ENCODE peak calls at places on chromosomes 11 and 22, in five cellular contexts. S is neural progenitor cell, Q is SK-N-SH, Z is PC-3, G is GM23248. R is an unnamed sample.

GRCh38 chr11:36065436-36065835 is 121.6 kb downstream of the LDLRAD3 start:
- DNase-seq in S (no peak), Q (no peak), Z (no peak), G (peak; percentile 34), R (no peak)

GRCh38 chr11:110046759-110047386 is 46.3 kb upstream of the ZC3H12C start:
- DNase-seq in S (no peak), Q (no peak), Z (no peak), G (no peak), R (no peak)

GRCh38 chr22:29139965-29140782 is 65.5 kb upstream of the EMID1 start:
- DNase-seq in S (no peak), Q (no peak), Z (no peak), G (peak; percentile 75), R (no peak)

GRCh38 chr22:17575681-17576080 is 12.4 kb downstream of the SLC25A18 start:
- DNase-seq in S (no peak), Q (no peak), Z (no peak), G (peak; percentile 29), R (no peak)

GRCh38 chr11:118012083-118012669 is 26.0 kb downstream of the IL10RA start:
- DNase-seq in S (no peak), Q (no peak), Z (peak; percentile 58), G (peak; percentile 24), R (peak; percentile 45)

GRCh38 chr22:47213571-47214230 is 451.3 kb downstream of the TBC1D22A start:
- DNase-seq in S (peak; percentile 15), Q (peak; percentile 67), Z (peak; percentile 61), G (peak; percentile 54), R (peak; percentile 54)

GRCh38 chr11:62974848-62975522 is 9.8 kb downstream of the SLC22A6 start:
- DNase-seq in S (peak; percentile 67), Q (peak; percentile 80), Z (peak; percentile 55), G (peak; percentile 32), R (no peak)

GRCh38 chr22:31876156-31877035 is 67.9 kb upstream of the YWHAH start:
- DNase-seq in S (no peak), Q (peak; percentile 68), Z (no peak), G (peak; percentile 80), R (no peak)

GRCh38 chr22:29994027-29994715 is 86.1 kb upstream of the HORMAD2 start:
- DNase-seq in S (no peak), Q (peak; percentile 14), Z (peak; percentile 72), G (peak; percentile 86), R (no peak)

GRCh38 chr11:94722735-94723134 is 45.4 kb upstream of the AMOTL1 start:
- DNase-seq in S (no peak), Q (no peak), Z (peak; percentile 88), G (no peak), R (no peak)

GRCh38 chr11:132242662-132243061 is 872.2 kb downstream of the NTM start:
- DNase-seq in S (no peak), Q (no peak), Z (no peak), G (no peak), R (no peak)

GRCh38 chr11:14443642-14444041 is 56.0 kb downstream of the COPB1 start:
- DNase-seq in S (no peak), Q (peak; percentile 43), Z (peak; percentile 77), G (peak; percentile 57), R (no peak)

GRCh38 chr11:118006153-118006534 is 19.9 kb downstream of the IL10RA start:
- DNase-seq in S (no peak), Q (no peak), Z (no peak), G (no peak), R (no peak)

GRCh38 chr22:45887202-45888131 is 89.5 kb downstream of the WNT7B start:
- DNase-seq in S (no peak), Q (no peak), Z (peak; percentile 68), G (no peak), R (no peak)

GRCh38 chr22:31829505-31829904 is 75.7 kb downstream of the DEPDC5 start:
- DNase-seq in S (no peak), Q (peak; percentile 47), Z (peak; percentile 89), G (peak; percentile 96), R (no peak)

GRCh38 chr22:46846832-46847355 is 84.4 kb downstream of the TBC1D22A start:
- DNase-seq in S (no peak), Q (no peak), Z (no peak), G (no peak), R (no peak)

GRCh38 chr11:33942954-33943353 is 51.1 kb upstream of the LMO2 start:
- DNase-seq in S (no peak), Q (no peak), Z (peak; percentile 69), G (peak; percentile 94), R (no peak)

GRCh38 chr11:10092426-10092825 is 201.6 kb downstream of the SBF2 start:
- DNase-seq in S (no peak), Q (no peak), Z (no peak), G (no peak), R (no peak)

GRCh38 chr11:10021563-10021962 is 272.5 kb downstream of the SBF2 start:
- DNase-seq in S (no peak), Q (peak; percentile 17), Z (no peak), G (no peak), R (no peak)

GRCh38 chr22:17824452-17824851 is 50.2 kb upstream of the BID start:
- DNase-seq in S (no peak), Q (no peak), Z (no peak), G (no peak), R (no peak)

GRCh38 chr11:92607969-92608711 is 361.3 kb upstream of the MTNR1B start:
- DNase-seq in S (no peak), Q (no peak), Z (no peak), G (peak; percentile 1), R (no peak)

GRCh38 chr22:30348395-30348794 is 8.3 kb downstream of the SF3A1 start:
- DNase-seq in S (no peak), Q (no peak), Z (no peak), G (no peak), R (no peak)

GRCh38 chr22:47204002-47204979 is 441.8 kb downstream of the TBC1D22A start:
- DNase-seq in S (no peak), Q (no peak), Z (no peak), G (no peak), R (no peak)

GRCh38 chr11:104912102-104912501 is 13.8 kb upstream of the CASP12 start:
- DNase-seq in S (no peak), Q (no peak), Z (no peak), G (no peak), R (no peak)

GRCh38 chr11:114057147-114057546 is 2.4 kb upstream of the ZBTB16 start:
- DNase-seq in S (no peak), Q (no peak), Z (no peak), G (no peak), R (no peak)

GRCh38 chr11:126354631-126355323 is 709 bp upstream of the ST3GAL4 start:
- DNase-seq in S (no peak), Q (no peak), Z (no peak), G (peak; percentile 31), R (no peak)

DNA sequence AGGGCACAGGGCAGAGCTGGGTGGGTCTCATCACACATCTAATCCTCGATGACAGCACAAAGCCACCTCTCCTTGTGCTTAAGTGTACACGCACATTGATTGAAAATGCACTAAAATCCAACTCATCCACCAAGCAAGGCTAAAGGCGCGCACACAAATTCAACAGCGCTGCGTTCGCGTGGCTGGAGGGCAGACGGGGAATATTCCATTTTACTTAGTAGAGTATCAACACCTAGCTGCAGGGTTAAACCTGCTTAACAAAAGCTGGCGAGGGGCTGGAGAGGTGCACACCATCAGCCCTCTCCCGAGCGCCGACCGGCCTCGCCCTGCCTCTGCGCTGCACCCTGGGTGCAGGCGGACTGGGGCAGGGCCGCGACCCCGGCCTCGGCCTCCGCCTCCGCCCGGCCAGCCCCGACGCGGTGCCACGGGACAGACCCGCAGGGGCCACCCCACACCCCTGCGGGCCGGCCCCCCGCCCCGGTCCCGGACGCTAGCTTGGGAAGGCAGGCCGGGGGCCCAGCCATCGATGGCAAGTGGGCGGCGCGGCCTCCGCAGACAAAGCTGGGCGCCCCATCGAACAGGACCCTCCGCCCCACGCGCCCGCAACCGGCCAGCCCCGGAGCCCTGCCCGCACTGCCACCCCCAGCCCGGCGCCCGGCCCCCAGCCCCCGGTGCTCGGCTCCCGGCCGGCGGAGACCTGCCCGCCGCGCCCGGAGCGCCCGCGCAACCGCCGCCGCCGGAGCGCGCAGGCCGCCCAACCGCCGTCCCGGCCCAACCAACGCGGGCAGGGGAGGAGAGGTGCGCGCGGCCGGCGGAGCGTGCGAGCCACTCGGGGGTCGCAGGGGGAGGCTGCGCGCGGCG is 914 bp downstream of the PRDM10 start:
- DNase-seq in S (peak; percentile 92), Q (no peak), Z (peak; percentile 46), G (peak; percentile 78), R (peak; percentile 33)
- H3F3A ChIP-seq in S (peaks cover 32% of the 10 kb centered on the region), Q (peaks cover 21% of the 10 kb centered on the region), Z (no peaks in the 10 kb centered on the region), G (peaks cover 7% of the 10 kb centered on the region), R (peaks cover 13% of the 10 kb centered on the region)

GRCh38 chr11:2890466-2891241 is 5.1 kb upstream of the CDKN1C start:
- DNase-seq in S (peak; percentile 29), Q (no peak), Z (peak; percentile 58), G (no peak), R (no peak)
- H3K4me3 ChIP-seq in S (no peak overlapping the region), Q (no peak overlapping the region), Z (peak overlapping the region; percentile 12), G (no peak overlapping the region), R (no peak overlapping the region)

DNA sequence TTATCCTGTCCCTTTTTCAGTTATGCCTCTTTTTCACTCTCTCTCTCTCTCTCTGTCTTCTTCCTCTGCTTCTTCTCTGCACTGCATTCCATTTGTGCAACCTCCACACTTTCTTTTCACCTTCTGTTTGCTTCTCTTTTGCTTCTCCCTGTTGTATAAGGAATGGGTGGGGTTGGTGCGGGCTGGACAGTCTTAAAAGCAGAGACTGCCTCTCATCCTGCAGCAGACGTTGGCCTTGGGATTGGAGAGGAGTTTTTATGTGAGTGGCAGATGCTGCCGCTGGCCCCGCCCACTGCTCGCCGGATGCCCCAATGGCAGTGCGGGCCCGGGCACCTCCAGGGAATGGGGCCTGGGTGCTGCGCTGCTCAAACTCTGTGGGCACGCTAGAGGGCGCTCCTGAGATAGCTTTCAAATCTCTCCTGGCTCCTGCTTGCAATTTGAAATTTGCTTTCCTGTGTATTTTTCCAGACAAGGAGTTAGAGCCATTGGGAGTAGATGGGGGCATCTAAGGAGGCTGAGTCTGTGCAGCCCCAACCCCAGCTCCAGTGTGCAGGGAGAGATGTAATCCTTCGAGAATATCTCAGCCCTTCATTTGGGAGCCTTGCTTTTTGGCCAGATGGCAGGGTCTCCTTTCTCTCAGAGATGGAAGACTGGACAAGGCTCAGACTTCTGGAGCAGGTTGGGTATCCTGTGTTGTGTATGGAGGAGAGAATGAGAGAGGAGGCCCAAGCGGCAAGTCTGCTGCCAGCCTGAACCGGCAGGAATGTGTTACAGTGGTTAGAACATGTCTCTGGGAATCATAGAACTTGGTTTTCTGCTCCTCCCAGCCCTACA is 81.2 kb downstream of the GRAMD1B start:
- DNase-seq in S (peak; percentile 95), Q (peak; percentile 92), Z (peak; percentile 96), G (peak; percentile 94), R (peak; percentile 81)
- TF ChIP-seq EZH2phosphoT487 in S (no peak), Q (no peak), Z (no peak), G (no peak), R (no peak)

GRCh38 chr22:42950281-42950680 is 64.7 kb downstream of the PACSIN2 start:
- DNase-seq in S (no peak), Q (no peak), Z (no peak), G (no peak), R (no peak)

GRCh38 chr22:42951093-42951710 is 63.7 kb downstream of the PACSIN2 start:
- DNase-seq in S (no peak), Q (no peak), Z (no peak), G (no peak), R (no peak)

GRCh38 chr22:42948205-42948804 is 66.6 kb downstream of the PACSIN2 start:
- DNase-seq in S (no peak), Q (no peak), Z (no peak), G (no peak), R (no peak)

GRCh38 chr22:42947211-42947990 is 67.5 kb downstream of the PACSIN2 start:
- DNase-seq in S (peak; percentile 28), Q (no peak), Z (peak; percentile 72), G (no peak), R (no peak)

GRCh38 chr22:42949159-42949558 is 65.8 kb downstream of the PACSIN2 start:
- DNase-seq in S (no peak), Q (no peak), Z (peak; percentile 51), G (peak; percentile 91), R (no peak)
- H3F3A ChIP-seq in S (peaks cover 4% of the 10 kb centered on the region), Q (no peaks in the 10 kb centered on the region), Z (no peaks in the 10 kb centered on the region), G (peaks cover 7% of the 10 kb centered on the region), R (no peaks in the 10 kb centered on the region)

GRCh38 chr22:19942071-19942885 is 660 bp upstream of the TXNRD2 start:
- DNase-seq in S (no peak), Q (peak; percentile 64), Z (no peak), G (peak; percentile 82), R (peak; percentile 10)
- H3K4me3 ChIP-seq in S (no peak overlapping the region), Q (peak overlapping the region; percentile 75), Z (peak overlapping the region; percentile 93), G (peak overlapping the region; percentile 84), R (peak overlapping the region; percentile 82)

R was measured in MM.1S.